ENCODE peak calls at places on chromosomes 11 and 22, in four cellular contexts. F is SK-N-SH, I is WTC11, W is K562. K is an unnamed sample.

GRCh38 chr11:66438009-66438503 is 592 bp downstream of the MRPL11 start:
- DNase-seq in F (no peak), I (no peak), W (no peak), K (no peak)

GRCh38 chr11:16669799-16670415 is 68.5 kb upstream of the C11orf58 start:
- DNase-seq in F (no peak), I (peak), W (no peak), K (no peak)

GRCh38 chr11:8268530-8269461 is 5.1 kb upstream of the LMO1 start:
- DNase-seq in F (peak), I (peak), W (no peak), K (no peak)

GRCh38 chr11:39236916-39237315 is 2222.5 kb downstream of the LRRC4C start:
- DNase-seq in F (no peak), I (no peak), W (no peak), K (no peak)

GRCh38 chr11:31799794-31800397 is 11.2 kb downstream of the PAX6 start:
- DNase-seq in F (peak), I (no peak), W (no peak), K (no peak)

GRCh38 chr11:121354192-121354591 is 61.6 kb downstream of the SC5D start:
- DNase-seq in F (no peak), I (no peak), W (no peak), K (no peak)

GRCh38 chr22:49914256-49914655 is 4.0 kb downstream of the ALG12 start:
- DNase-seq in F (no peak), I (no peak), W (no peak), K (no peak)

GRCh38 chr11:62601114-62601363 is 626 bp downstream of the MTA2 start:
- DNase-seq in F (no peak), I (no peak), W (peak), K (no peak)

GRCh38 chr22:38427465-38427864 is 27.5 kb downstream of the KCNJ4 start:
- DNase-seq in F (no peak), I (no peak), W (no peak), K (no peak)

GRCh38 chr11:87368876-87369480 is 331.2 kb downstream of the TMEM135 start:
- DNase-seq in F (no peak), I (no peak), W (no peak), K (no peak)

GRCh38 chr22:23233746-23234408 is 53.6 kb downstream of the BCR start:
- DNase-seq in F (peak), I (no peak), W (peak), K (no peak)

GRCh38 chr22:45785458-45785857 is 113.8 kb downstream of the ATXN10 start:
- DNase-seq in F (no peak), I (no peak), W (no peak), K (no peak)

GRCh38 chr11:128346808-128347207 is 240.6 kb downstream of the ETS1 start:
- DNase-seq in F (no peak), I (no peak), W (no peak), K (no peak)

GRCh38 chr11:94857337-94857736 is 89.2 kb downstream of the AMOTL1 start:
- DNase-seq in F (no peak), I (no peak), W (no peak), K (no peak)

GRCh38 chr11:1867381-1867780 is 14.5 kb downstream of the LSP1 start:
- DNase-seq in F (no peak), I (no peak), W (no peak), K (no peak)

GRCh38 chr22:44668190-44668885 is 33.7 kb upstream of the PRR5 start:
- DNase-seq in F (peak), I (peak), W (peak), K (no peak)

GRCh38 chr11:75525433-75526191 is at the start of gene GDPD5:
- DNase-seq in F (peak), I (peak), W (peak), K (no peak)

GRCh38 chr11:35458846-35459245 is 39.5 kb upstream of the SLC1A2 start:
- DNase-seq in F (no peak), I (no peak), W (no peak), K (no peak)

DNA sequence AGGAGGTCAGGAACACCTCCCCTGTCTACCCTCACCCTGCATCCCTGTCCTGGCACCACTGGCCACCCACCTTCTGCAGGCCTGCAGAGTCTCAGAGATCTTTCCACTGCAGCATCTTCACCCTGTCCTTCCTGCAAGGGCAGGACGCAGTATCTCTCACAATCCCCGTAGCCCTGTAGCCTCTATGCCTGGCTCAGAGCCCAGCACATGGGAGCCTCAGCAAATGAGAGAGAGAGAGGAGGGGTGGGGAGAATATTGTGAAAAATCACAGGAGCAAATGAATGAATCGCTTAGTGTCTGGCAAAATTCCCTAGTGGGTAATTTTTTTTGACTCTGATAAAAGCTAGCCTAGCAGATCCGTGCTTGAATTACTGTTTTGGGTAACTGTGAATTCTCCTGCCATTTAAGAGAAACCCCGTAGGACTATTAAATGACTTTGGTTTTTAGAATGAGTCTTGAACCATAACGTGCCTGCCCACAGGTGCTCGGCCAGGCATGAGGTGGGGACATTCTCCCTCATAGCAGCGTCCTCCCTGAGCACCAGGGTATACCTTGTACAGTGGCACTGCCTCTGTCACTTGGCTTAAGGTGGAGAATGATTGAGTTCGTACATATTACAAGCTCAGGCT is 91.5 kb downstream of the MORC2 start:
- DNase-seq in F (peak), I (no peak), W (no peak), K (no peak)
- TF ChIP-seq USF1 in F (no peak), I (no peak), W (no peak), K (no peak)

GRCh38 chr11:134569195-134569594 is 157.2 kb upstream of the B3GAT1 start:
- DNase-seq in F (no peak), I (no peak), W (no peak), K (no peak)
- TF ChIP-seq USF1 in F (no peak), I (no peak), W (no peak), K (no peak)

GRCh38 chr11:843818-844692 is 1.4 kb downstream of the TSPAN4 start:
- DNase-seq in F (no peak), I (peak), W (peak), K (no peak)
- TF ChIP-seq USF1 in F (peak), I (no peak), W (peak), K (no peak)

DNA sequence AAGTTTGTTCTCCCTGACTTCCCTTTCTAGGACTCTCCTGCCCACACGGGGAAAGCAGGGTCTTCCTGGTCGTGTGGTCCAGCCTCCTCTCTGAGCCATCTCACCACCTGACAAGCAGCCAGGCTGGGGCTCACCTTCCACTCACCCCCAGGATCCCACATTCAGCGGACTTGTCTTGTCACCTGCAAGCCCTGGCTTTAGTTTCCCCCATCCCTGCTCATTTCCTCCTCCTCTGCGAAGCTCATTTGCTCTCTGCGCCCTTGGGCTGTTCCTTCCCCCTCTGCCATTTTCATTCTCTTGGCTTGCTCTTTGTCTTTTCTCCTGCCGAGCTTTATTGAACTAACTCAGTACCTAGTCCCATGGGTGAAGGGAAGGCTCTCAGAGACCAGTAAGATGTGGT is 1.9 kb downstream of the ST14 start:
- DNase-seq in F (no peak), I (no peak), W (no peak), K (no peak)
- TF ChIP-seq USF1 in F (no peak), I (no peak), W (no peak), K (no peak)

GRCh38 chr11:11476499-11476898 is 123.4 kb upstream of the CSNK2A3 start:
- DNase-seq in F (no peak), I (no peak), W (no peak), K (no peak)
- TF ChIP-seq USF1 in F (no peak), I (no peak), W (no peak), K (no peak)

DNA sequence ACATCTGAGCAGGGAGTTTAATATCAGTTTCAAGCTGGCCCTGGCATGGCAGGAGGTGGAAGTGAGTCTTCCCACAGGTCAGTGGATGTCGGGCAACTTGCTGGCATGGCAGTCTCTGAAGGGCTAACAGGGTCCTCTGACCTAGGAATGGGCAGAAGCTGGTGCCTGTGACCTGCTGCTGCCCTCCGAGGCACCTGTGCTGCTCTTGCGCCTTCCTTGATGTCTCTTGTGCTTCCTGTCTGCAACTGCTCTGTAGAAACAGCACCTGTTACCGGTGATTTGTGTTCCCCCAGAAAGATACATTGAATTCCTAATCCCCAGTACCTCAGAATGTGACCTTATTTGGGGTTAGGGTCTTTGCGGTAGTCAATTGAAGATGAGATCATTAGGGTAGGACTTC is 110.3 kb downstream of the RPS6KA4 start:
- DNase-seq in F (no peak), I (no peak), W (no peak), K (no peak)
- TF ChIP-seq USF1 in F (no peak), I (no peak), W (no peak), K (no peak)

GRCh38 chr11:69337211-69337721 is 43.3 kb downstream of the MYEOV start:
- DNase-seq in F (no peak), I (no peak), W (no peak), K (peak)

GRCh38 chr11:69333906-69334305 is 40.0 kb downstream of the MYEOV start:
- DNase-seq in F (no peak), I (no peak), W (no peak), K (no peak)

GRCh38 chr11:69333149-69333710 is 39.3 kb downstream of the MYEOV start:
- DNase-seq in F (no peak), I (no peak), W (no peak), K (no peak)

GRCh38 chr11:69335010-69335409 is 41.1 kb downstream of the MYEOV start:
- DNase-seq in F (no peak), I (no peak), W (no peak), K (no peak)

GRCh38 chr11:69335461-69336386 is 41.8 kb downstream of the MYEOV start:
- DNase-seq in F (no peak), I (no peak), W (no peak), K (no peak)
- TF ChIP-seq USF1 in F (no peak), I (no peak), W (no peak), K (no peak)

DNA sequence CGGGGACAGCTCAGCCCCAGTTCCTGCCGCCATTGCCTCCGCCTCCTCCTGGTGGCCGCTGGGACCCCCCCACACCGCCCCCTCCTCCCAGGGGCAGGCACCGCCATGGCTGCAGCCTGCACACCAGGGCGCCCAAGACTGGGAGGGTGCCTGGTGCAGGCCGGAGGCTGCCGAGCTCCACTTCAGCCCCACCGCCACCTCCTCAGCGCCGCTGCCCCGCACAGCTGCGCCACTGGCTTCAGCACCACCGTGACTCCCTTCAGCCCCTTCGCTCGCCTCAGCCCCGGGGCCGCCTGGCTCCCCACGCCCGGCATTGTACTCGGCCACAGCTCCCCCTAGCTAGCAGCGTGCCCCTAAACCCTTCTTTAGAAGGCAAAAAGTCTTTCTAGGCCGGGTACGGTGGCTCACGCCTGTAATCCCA is 131.1 kb downstream of the CRYBB2 start:
- DNase-seq in F (no peak), I (peak), W (no peak), K (no peak)
- TF ChIP-seq USF1 in F (no peak), I (no peak), W (no peak), K (no peak)

K was measured in GM12878.